ENCODE peak calls at places on chromosomes 4 and X, in five cellular contexts. R is CD4-positive, CD25-positive, alpha-beta regulatory T cell; V is psoas muscle; O is choroid plexus epithelial cell; H is right lobe of liver. Q is an unnamed sample.

GRCh38 chrX:154125356-154126040 is 18.5 kb upstream of the OPN1LW start:
- DNase-seq in O (no peak), V (no peak), H (no peak), R (no peak), Q (no peak)

GRCh38 chr4:79212311-79212710 is 113.5 kb downstream of the NAA11 start:
- DNase-seq in H (no peak), O (no peak), V (no peak), R (no peak), Q (no peak)

GRCh38 chr4:140330311-140330900 is 43.0 kb upstream of the SCOC start:
- DNase-seq in V (no peak), R (peak), H (no peak), O (peak), Q (peak)

GRCh38 chrX:27987862-27988646 is 6.8 kb upstream of the DCAF8L1 start:
- DNase-seq in R (no peak), V (no peak), H (no peak), O (no peak), Q (no peak)

GRCh38 chrX:3939967-3940610 is 226.6 kb upstream of the PRKX start:
- DNase-seq in R (peak), H (no peak), V (no peak), O (peak), Q (peak)

GRCh38 chr4:86497131-86497530 is 97.0 kb upstream of the PTPN13 start:
- DNase-seq in V (no peak), R (no peak), H (no peak), O (no peak), Q (no peak)

GRCh38 chrX:119482497-119483480 is 14.5 kb downstream of the SLC25A5 start:
- DNase-seq in V (peak), R (peak), H (peak), O (peak), Q (peak)

GRCh38 chr4:181235361-181235760 is 1007.8 kb upstream of the TENM3 start:
- DNase-seq in V (no peak), O (no peak), H (no peak), R (no peak), Q (no peak)

GRCh38 chr4:30802622-30803323 is 82.6 kb downstream of the PCDH7 start:
- DNase-seq in R (no peak), O (no peak), V (no peak), H (no peak), Q (peak)

GRCh38 chrX:116667346-116667745 is 204.6 kb upstream of the CT83 start:
- DNase-seq in H (no peak), V (no peak), O (no peak), R (no peak), Q (no peak)

GRCh38 chr4:136768925-136769275 is 763.4 kb downstream of the PCDH18 start:
- DNase-seq in R (no peak), V (no peak), O (peak), H (no peak), Q (no peak)

GRCh38 chrX:104270916-104271512 is 16.3 kb upstream of the ESX1 start:
- DNase-seq in H (no peak), R (peak), O (peak), V (peak), Q (peak)

GRCh38 chr4:114385195-114385985 is 213.2 kb upstream of the UGT8 start:
- DNase-seq in H (no peak), O (no peak), V (no peak), R (no peak), Q (no peak)

GRCh38 chrX:86014421-86014820 is 32.9 kb downstream of the CHM start:
- DNase-seq in O (no peak), V (no peak), H (no peak), R (no peak), Q (peak)

GRCh38 chr4:2076908-2077534 is 17.9 kb downstream of the NAT8L start:
- DNase-seq in V (no peak), H (peak), O (no peak), R (no peak), Q (no peak)

GRCh38 chrX:76420237-76420636 is 7.3 kb upstream of the MAGEE1 start:
- DNase-seq in R (no peak), O (peak), H (no peak), V (no peak), Q (no peak)

GRCh38 chr4:186775867-186776266 is 52.2 kb upstream of the FAT1 start:
- DNase-seq in R (no peak), V (no peak), O (peak), H (no peak), Q (no peak)

GRCh38 chr4:168388890-168389289 is 70.3 kb upstream of the DDX60 start:
- DNase-seq in V (no peak), R (no peak), H (no peak), O (peak), Q (peak)

GRCh38 chr4:176789955-176790354 is 2.8 kb downstream of the VEGFC start:
- DNase-seq in H (no peak), R (peak), V (no peak), O (peak), Q (peak)
- H3K4me3 ChIP-seq in H (no peak), R (no peak), V (peak), O (no peak), Q (peak)

GRCh38 chrX:1334854-1335253 is 1.7 kb upstream of the IL3RA start:
- DNase-seq in V (no peak), H (no peak), R (no peak), O (no peak), Q (no peak)

GRCh38 chrX:1341531-1342179 is 5.1 kb downstream of the IL3RA start:
- DNase-seq in R (no peak), V (no peak), H (no peak), O (no peak), Q (no peak)

GRCh38 chrX:1330605-1331004 is 6.0 kb upstream of the IL3RA start:
- DNase-seq in R (no peak), O (no peak), V (no peak), H (no peak), Q (no peak)

DNA sequence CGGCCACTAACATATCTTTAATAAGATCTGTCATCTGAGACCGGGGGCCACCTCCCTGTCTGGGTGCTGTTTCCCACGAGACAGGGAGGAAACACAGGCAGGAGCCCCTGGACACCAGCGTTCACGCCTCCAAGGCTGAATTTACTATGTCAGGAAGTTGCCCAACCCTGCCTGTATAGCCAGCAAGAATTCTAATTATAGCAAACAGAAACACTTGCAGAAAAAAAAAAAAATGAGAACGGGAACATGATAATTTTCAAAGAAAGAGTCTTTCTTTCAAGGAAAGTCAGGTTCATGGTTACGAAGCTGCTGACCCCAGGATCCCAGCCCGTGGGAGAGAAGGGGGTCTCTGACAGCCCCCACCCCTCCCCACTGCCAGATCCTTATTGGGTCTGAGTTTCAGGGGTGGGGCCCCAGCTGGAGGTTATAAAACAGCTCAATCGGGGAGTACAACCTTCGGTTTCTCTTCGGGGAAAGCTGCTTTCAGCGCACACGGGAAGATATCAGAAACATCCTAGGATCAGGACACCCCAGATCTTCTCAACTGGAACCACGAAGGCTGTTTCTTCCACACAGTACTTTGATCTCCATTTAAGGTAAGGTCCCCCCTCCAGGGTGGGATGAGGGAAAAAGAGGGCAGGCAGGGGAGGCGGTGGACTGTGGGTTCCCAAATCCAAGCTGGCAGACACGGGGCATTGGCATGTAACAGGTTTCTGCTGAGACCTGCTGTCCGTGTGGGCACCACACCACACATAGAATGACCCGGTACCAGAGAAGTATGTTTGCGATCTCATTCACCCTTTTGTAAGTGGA is at the start of gene IL3RA:
- DNase-seq in O (peak), H (no peak), R (peak), V (no peak), Q (peak)
- H3K4me3 ChIP-seq in O (peak), H (peak), R (peak), V (peak), Q (peak)

GRCh38 chr4:6940744-6941137 is 31.1 kb downstream of the TBC1D14 start:
- DNase-seq in H (no peak), R (no peak), O (no peak), V (no peak), Q (no peak)

GRCh38 chr4:6942238-6942800 is 32.7 kb downstream of the TBC1D14 start:
- DNase-seq in O (peak), H (no peak), V (no peak), R (peak), Q (peak)

GRCh38 chr4:6943012-6943869 is 33.6 kb downstream of the TBC1D14 start:
- DNase-seq in R (no peak), H (no peak), O (no peak), V (no peak), Q (no peak)

GRCh38 chr4:6939761-6940743 is 30.4 kb downstream of the TBC1D14 start:
- DNase-seq in H (no peak), R (no peak), O (no peak), V (no peak), Q (no peak)

DNA sequence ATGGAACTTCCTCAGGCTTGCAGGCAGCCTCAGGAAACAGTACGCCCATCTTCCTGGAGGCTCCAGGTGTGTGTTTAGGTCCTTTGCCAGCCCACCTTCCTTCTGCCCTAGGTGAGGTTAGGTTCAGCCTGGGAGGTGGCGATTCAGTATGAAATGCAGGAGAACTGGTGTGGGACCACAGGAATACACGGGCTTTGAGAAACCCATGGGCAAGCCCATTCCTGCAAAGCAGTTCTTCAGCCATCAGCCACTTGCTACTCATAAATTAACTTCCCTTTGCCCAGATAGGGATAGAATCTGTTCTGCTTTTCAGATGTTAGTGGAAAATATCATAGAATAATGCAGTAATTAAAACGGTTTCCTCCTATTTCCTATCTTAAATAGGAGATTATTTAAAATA is 32.2 kb downstream of the TBC1D14 start:
- DNase-seq in V (no peak), H (no peak), R (no peak), O (no peak), Q (no peak)
- H3K4me3 ChIP-seq in V (no peak), H (no peak), R (peak), O (no peak), Q (peak)

DNA sequence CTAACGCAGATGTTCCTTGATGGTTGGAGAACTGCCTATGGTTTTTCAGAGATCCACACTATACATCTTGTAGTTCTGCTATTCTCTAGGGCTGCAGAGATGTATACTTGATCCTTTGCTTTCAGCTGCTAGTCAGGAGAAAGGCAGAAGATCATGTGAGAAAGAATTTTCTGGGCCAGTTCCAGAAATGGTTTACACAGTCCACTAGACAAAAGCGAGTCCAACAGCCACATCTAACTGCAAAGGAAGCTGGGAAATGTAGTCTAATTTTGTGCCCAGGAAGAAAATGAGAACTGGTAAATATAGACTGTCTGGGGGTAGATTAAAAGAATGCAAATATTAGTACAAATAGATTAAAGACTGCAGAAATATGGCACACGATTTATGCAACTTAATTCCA is 394.3 kb upstream of the SLIT2 start:
- DNase-seq in O (peak), V (no peak), R (no peak), H (no peak), Q (no peak)
- H3K4me3 ChIP-seq in O (no peak), V (no peak), R (no peak), H (no peak), Q (no peak)

Q was measured in fibroblast of villous mesenchyme.